ENCODE peak calls at places on chromosomes 4 and X, in nine cellular contexts. M is GM20000, W is HL-60, B is ovary, V is HCT116, S is breast epithelium, H is K562, P is cardiac fibroblast, F is left lung. U is an unnamed sample.

GRCh38 chrX:110268875-110269274 is 49.0 kb downstream of the AMMECR1 start:
- DNase-seq in W (no peak), V (no peak), M (no peak), F (no peak), B (no peak), S (no peak), H (peak), P (peak), U (no peak)

GRCh38 chr4:20253799-20254409 is 2.2 kb downstream of the SLIT2 start:
- DNase-seq in M (peak), V (no peak), F (peak), B (peak), S (no peak), H (no peak), W (no peak), P (peak), U (no peak)

GRCh38 chrX:14027511-14028019 is 2.1 kb downstream of the GEMIN8 start:
- DNase-seq in S (no peak), H (peak), B (no peak), M (peak), W (no peak), P (peak), F (no peak), V (no peak), U (peak)

GRCh38 chr4:94442251-94442650 is 9.5 kb upstream of the PDLIM5 start:
- DNase-seq in S (no peak), F (no peak), H (no peak), B (no peak), M (no peak), W (no peak), V (no peak), P (no peak), U (no peak)

GRCh38 chrX:96987228-96987627 is 103.5 kb downstream of the RPA4 start:
- DNase-seq in B (no peak), W (no peak), H (no peak), S (no peak), F (no peak), V (no peak), P (peak), M (no peak), U (no peak)

GRCh38 chr4:180058731-180059215 is 2184.4 kb upstream of the TENM3 start:
- DNase-seq in P (peak), S (no peak), V (no peak), B (peak), F (peak), M (peak), W (no peak), H (no peak), U (peak)

GRCh38 chr4:166198921-166199320 is 325.9 kb downstream of the TLL1 start:
- DNase-seq in V (no peak), W (no peak), B (no peak), H (no peak), S (no peak), F (no peak), P (no peak), M (no peak), U (no peak)

GRCh38 chrX:21838937-21839333 is 482 bp upstream of the MBTPS2 start:
- DNase-seq in F (no peak), H (no peak), V (no peak), B (no peak), S (no peak), W (no peak), M (no peak), P (peak), U (peak)

GRCh38 chr4:23930750-23931488 is 41.1 kb upstream of the PPARGC1A start:
- DNase-seq in M (no peak), V (no peak), W (no peak), H (no peak), B (no peak), S (peak), F (peak), P (peak), U (peak)

GRCh38 chr4:113106076-113106475 is 56.6 kb downstream of the ANK2 start:
- DNase-seq in M (peak), V (peak), F (no peak), H (no peak), S (no peak), P (peak), B (no peak), W (no peak), U (no peak)

GRCh38 chr4:182536221-182536620 is 293.0 kb downstream of the TENM3 start:
- DNase-seq in S (no peak), F (no peak), V (no peak), B (no peak), H (no peak), M (no peak), P (no peak), W (no peak), U (no peak)

GRCh38 chr4:155999743-156000142 is 46.1 kb upstream of the CTSO start:
- DNase-seq in B (peak), M (peak), P (peak), V (peak), S (no peak), W (no peak), F (no peak), H (no peak), U (no peak)
- TF ChIP-seq CTCF in B (no peak), M (no peak), P (peak), V (no peak), S (no peak), W (no peak), F (no peak), H (no peak), U (no peak)

DNA sequence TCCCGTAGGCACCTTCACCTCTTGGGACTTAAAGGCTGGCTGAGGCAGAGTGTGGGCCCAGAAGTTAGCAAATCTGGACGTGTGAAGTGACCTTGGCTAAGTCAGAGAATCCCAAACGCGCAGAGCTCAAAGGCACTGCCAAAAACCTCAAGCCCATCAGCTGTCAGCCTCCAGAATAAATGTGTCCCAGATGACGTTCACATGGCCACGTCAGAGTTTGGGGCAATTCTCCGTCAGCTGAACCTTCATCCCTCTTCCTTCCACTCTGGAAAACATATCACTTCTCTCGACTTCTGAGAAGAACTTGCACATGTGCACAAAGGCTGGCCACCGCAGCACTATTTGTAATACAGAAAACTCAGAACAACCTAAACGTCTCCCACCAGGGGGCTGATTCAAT is 35.7 kb upstream of the APLN start:
- DNase-seq in M (no peak), H (no peak), F (no peak), S (no peak), P (peak), W (no peak), V (no peak), B (no peak), U (no peak)
- TF ChIP-seq CTCF in M (no peak), H (no peak), F (no peak), S (no peak), P (no peak), W (no peak), V (no peak), B (no peak), U (no peak)

GRCh38 chrX:44875185-44875489 is 2.1 kb downstream of the KDM6A start:
- DNase-seq in V (no peak), S (no peak), H (no peak), W (no peak), P (no peak), M (no peak), B (no peak), F (no peak), U (no peak)

GRCh38 chrX:44872817-44873414 is at the start of gene KDM6A:
- DNase-seq in M (peak), H (peak), P (peak), F (peak), V (peak), B (peak), W (peak), S (peak), U (peak)

GRCh38 chrX:44874481-44875184 is 1.6 kb downstream of the KDM6A start:
- DNase-seq in W (no peak), P (peak), V (no peak), B (no peak), H (peak), F (peak), M (peak), S (no peak), U (peak)

GRCh38 chrX:44872319-44872816 is 620 bp upstream of the KDM6A start:
- DNase-seq in S (peak), W (no peak), H (peak), V (no peak), P (no peak), F (peak), M (peak), B (no peak), U (peak)

GRCh38 chrX:44873415-44874270 is 655 bp downstream of the KDM6A start:
- DNase-seq in B (peak), H (peak), W (no peak), S (peak), V (no peak), F (peak), M (peak), P (peak), U (peak)
- TF ChIP-seq CTCF in B (no peak), H (no peak), W (no peak), S (no peak), V (no peak), F (no peak), M (no peak), P (no peak), U (no peak)

DNA sequence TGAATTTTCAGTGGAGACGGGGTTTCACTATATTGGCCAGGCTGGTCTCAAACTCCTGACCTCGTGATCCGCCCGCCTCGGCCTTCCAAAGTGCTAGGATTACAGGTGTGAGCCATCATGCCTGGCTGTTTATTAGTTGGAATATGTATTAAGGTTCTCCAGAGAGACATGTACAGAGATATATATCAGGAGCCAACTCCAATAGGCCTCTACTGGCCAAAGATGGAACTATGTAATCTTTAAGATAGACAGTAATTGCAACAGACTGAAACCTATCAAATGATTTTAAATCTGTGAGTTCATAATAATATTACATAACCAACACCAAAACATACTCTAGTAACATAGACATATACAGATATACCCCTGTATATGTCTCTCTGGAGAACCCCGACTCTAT is 5.8 kb upstream of the DMP1 start:
- DNase-seq in P (no peak), V (no peak), W (no peak), S (no peak), H (no peak), F (no peak), B (no peak), M (no peak), U (no peak)
- TF ChIP-seq CTCF in P (no peak), V (peak), W (no peak), S (no peak), H (no peak), F (no peak), B (no peak), M (no peak), U (no peak)

GRCh38 chr4:6199344-6199921 is 916 bp downstream of the JAKMIP1 start:
- DNase-seq in V (no peak), S (no peak), M (peak), P (no peak), F (no peak), W (no peak), H (no peak), B (peak), U (no peak)

GRCh38 chr4:6200922-6201362 is 593 bp upstream of the JAKMIP1 start:
- DNase-seq in M (peak), H (no peak), W (no peak), P (no peak), F (no peak), B (no peak), V (no peak), S (no peak), U (no peak)

GRCh38 chr4:6204098-6204497 is 3.7 kb upstream of the JAKMIP1 start:
- DNase-seq in B (no peak), P (no peak), V (no peak), H (no peak), F (no peak), M (no peak), W (no peak), S (no peak), U (no peak)

GRCh38 chr4:6200011-6200921 is at the start of gene JAKMIP1:
- DNase-seq in P (peak), F (peak), S (no peak), M (peak), B (peak), H (peak), W (no peak), V (no peak), U (peak)

GRCh38 chr4:6201580-6202091 is 1.3 kb upstream of the JAKMIP1 start:
- DNase-seq in S (no peak), M (peak), V (no peak), P (no peak), W (no peak), B (no peak), F (no peak), H (peak), U (no peak)
- TF ChIP-seq CTCF in S (no peak), M (no peak), V (no peak), P (no peak), W (no peak), B (no peak), F (no peak), H (no peak), U (no peak)

GRCh38 chrX:85994787-85995186 is 52.6 kb downstream of the CHM start:
- DNase-seq in H (no peak), M (no peak), V (no peak), B (no peak), P (no peak), S (no peak), F (no peak), W (no peak), U (no peak)
- TF ChIP-seq CTCF in H (no peak), M (no peak), V (no peak), B (no peak), P (no peak), S (no peak), F (no peak), W (no peak), U (no peak)

GRCh38 chr4:107319386-107319785 is 283.3 kb upstream of the DKK2 start:
- DNase-seq in S (no peak), H (no peak), P (no peak), W (no peak), M (no peak), F (no peak), V (no peak), B (no peak), U (no peak)
- TF ChIP-seq CTCF in S (no peak), H (no peak), P (no peak), W (no peak), M (no peak), F (no peak), V (no peak), B (no peak), U (no peak)

GRCh38 chr4:83034630-83035494 is at the start of gene COPS4:
- DNase-seq in W (peak), F (peak), M (peak), H (peak), V (peak), B (peak), P (peak), S (peak), U (peak)
- TF ChIP-seq CTCF in W (no peak), F (peak), M (no peak), H (no peak), V (peak), B (peak), P (peak), S (peak), U (no peak)

U was measured in Calu3.